ENCODE peak calls at places on chromosome 3, in seven cellular contexts. A is uterus, Y is cardiac muscle cell, E is DND-41, I is fibroblast of the aortic adventitia, N is mucosa of descending colon, X is AG09309. L is an unnamed sample.

GRCh38 chr3:194861375-194861774 is 175.7 kb downstream of the FAM43A start:
- DNase-seq in A (no peak), Y (no peak), E (no peak), I (no peak), N (no peak), X (no peak), L (no peak)

GRCh38 chr3:101836907-101837598 is 12.3 kb upstream of the NFKBIZ start:
- DNase-seq in A (no peak), Y (no peak), E (no peak), I (peak), N (no peak), X (no peak), L (peak)

GRCh38 chr3:123370819-123371218 is 78.1 kb downstream of the ADCY5 start:
- DNase-seq in A (no peak), Y (no peak), E (no peak), I (no peak), N (no peak), X (no peak), L (no peak)

GRCh38 chr3:32401541-32402052 is 9.9 kb downstream of the CMTM7 start:
- DNase-seq in A (peak), Y (peak), E (no peak), I (peak), N (peak), X (no peak), L (peak)

GRCh38 chr3:102419786-102420185 is 15.0 kb upstream of the ZPLD1 start:
- DNase-seq in A (no peak), Y (no peak), E (no peak), I (no peak), N (no peak), X (no peak), L (no peak)

GRCh38 chr3:73563896-73564582 is 60.7 kb downstream of the PDZRN3 start:
- DNase-seq in A (no peak), Y (no peak), E (no peak), I (peak), N (no peak), X (no peak), L (peak)

GRCh38 chr3:67947808-67948508 is 293.5 kb upstream of the SUCLG2 start:
- DNase-seq in A (no peak), Y (no peak), E (peak), I (no peak), N (no peak), X (no peak), L (no peak)

GRCh38 chr3:59273976-59274375 is 224.2 kb upstream of the CFAP20DC start:
- DNase-seq in A (no peak), Y (no peak), E (no peak), I (peak), N (no peak), X (peak), L (peak)

GRCh38 chr3:104359546-104359945 is 1007.2 kb upstream of the ALCAM start:
- DNase-seq in A (no peak), Y (peak), E (no peak), I (peak), N (no peak), X (peak), L (peak)

GRCh38 chr3:149969110-149969944 is 1.4 kb downstream of the PFN2 start:
- DNase-seq in A (peak), Y (peak), E (no peak), I (peak), N (no peak), X (no peak), L (peak)

GRCh38 chr3:141114179-141114745 is 63.1 kb downstream of the SPSB4 start:
- DNase-seq in A (no peak), Y (no peak), E (no peak), I (no peak), N (no peak), X (no peak), L (no peak)

GRCh38 chr3:28399196-28399595 is 50.6 kb upstream of the AZI2 start:
- DNase-seq in A (no peak), Y (no peak), E (no peak), I (no peak), N (no peak), X (no peak), L (no peak)

GRCh38 chr3:58102371-58102750 is 94.1 kb downstream of the FLNB start:
- DNase-seq in A (no peak), Y (no peak), E (no peak), I (peak), N (no peak), X (no peak), L (no peak)

GRCh38 chr3:174126990-174127758 is 729.6 kb downstream of the NLGN1 start:
- DNase-seq in A (no peak), Y (no peak), E (no peak), I (peak), N (no peak), X (no peak), L (no peak)

GRCh38 chr3:69803871-69804270 is 64.6 kb downstream of the MITF start:
- DNase-seq in A (no peak), Y (no peak), E (no peak), I (no peak), N (no peak), X (no peak), L (no peak)
- TF ChIP-seq CTCF in A (no peak), Y (no peak), E (no peak), I (no peak), N (no peak), X (no peak), L (no peak)

GRCh38 chr3:64267774-64268604 is 42.7 kb upstream of the PRICKLE2 start:
- DNase-seq in A (peak), Y (peak), E (no peak), I (peak), N (peak), X (peak), L (peak)

GRCh38 chr3:64266983-64267382 is 41.7 kb upstream of the PRICKLE2 start:
- DNase-seq in A (no peak), Y (no peak), E (no peak), I (peak), N (no peak), X (no peak), L (peak)

GRCh38 chr3:64264491-64265109 is 39.3 kb upstream of the PRICKLE2 start:
- DNase-seq in A (no peak), Y (no peak), E (no peak), I (peak), N (no peak), X (no peak), L (peak)

GRCh38 chr3:64268926-64269325 is 43.7 kb upstream of the PRICKLE2 start:
- DNase-seq in A (no peak), Y (no peak), E (no peak), I (no peak), N (no peak), X (no peak), L (no peak)

GRCh38 chr3:64266065-64266874 is 41.0 kb upstream of the PRICKLE2 start:
- DNase-seq in A (peak), Y (no peak), E (no peak), I (peak), N (no peak), X (peak), L (peak)
- H3K4me3 ChIP-seq in A (peak), Y (peak), E (no peak), I (peak), N (no peak), X (peak), L (peak)

GRCh38 chr3:107985496-107985895 is 105.3 kb downstream of the CD47 start:
- DNase-seq in A (no peak), Y (no peak), E (peak), I (no peak), N (no peak), X (no peak), L (no peak)

GRCh38 chr3:107982165-107982564 is 108.7 kb downstream of the CD47 start:
- DNase-seq in A (no peak), Y (no peak), E (no peak), I (no peak), N (no peak), X (no peak), L (no peak)

GRCh38 chr3:107986505-107986904 is 104.3 kb downstream of the CD47 start:
- DNase-seq in A (no peak), Y (no peak), E (no peak), I (peak), N (no peak), X (no peak), L (peak)

GRCh38 chr3:107981471-107982111 is 109.2 kb downstream of the CD47 start:
- DNase-seq in A (no peak), Y (peak), E (no peak), I (peak), N (peak), X (no peak), L (no peak)

GRCh38 chr3:107983247-107983646 is 107.6 kb downstream of the CD47 start:
- DNase-seq in A (no peak), Y (no peak), E (no peak), I (no peak), N (no peak), X (no peak), L (no peak)
- TF ChIP-seq CTCF in A (no peak), Y (no peak), E (no peak), I (no peak), N (no peak), X (no peak), L (no peak)

DNA sequence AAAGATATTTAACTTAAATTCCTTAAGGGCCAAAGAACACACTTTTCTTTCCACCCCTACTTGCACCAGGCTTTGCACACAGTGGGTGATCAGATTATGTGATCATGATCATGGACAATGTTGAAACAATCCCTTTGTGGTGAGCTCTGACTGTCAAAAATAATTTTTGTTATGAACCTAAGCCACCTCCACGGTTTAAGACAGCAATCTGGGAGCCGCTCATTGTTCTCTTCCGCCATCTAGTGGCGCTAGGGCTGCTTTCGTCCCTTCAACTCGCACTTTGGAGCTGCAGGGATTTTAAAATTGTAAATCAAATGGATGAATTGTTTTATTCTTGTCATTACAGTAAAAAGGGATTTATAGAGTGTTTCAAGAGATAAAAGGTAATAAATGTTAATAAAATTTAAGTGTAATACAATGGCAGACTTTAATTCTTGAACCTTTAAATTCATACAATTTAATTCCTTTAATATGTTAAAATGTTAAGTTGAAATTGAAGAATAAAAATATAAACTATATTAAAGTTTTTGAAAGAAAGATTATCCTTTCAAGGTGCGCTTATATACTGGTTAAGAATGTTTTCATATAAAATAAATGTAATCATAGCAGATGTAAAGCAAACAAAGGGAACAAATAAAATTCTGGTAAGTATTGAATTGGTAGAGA is 45.3 kb upstream of the ARL6 start:
- DNase-seq in A (peak), Y (peak), E (peak), I (peak), N (peak), X (no peak), L (peak)
- H3K4me3 ChIP-seq in A (no peak), Y (no peak), E (no peak), I (peak), N (no peak), X (no peak), L (peak)

DNA sequence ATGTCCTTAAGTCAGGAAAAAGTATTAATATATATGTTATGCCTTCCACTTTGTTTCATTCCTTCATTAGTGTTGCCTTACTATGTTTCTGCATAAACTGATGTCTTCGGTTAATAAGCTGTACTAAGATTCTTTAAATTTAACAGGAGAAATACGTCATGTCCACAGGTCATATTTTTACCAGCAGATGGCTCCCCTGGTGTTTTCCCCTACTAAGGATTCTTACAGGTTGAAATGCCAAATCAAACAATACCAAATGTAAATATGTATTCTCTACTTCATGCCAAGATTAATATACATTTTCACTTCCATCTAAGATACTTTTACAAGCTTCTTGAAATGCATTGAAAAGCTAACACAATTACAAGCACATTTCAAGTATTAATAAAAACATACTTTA is 1602.1 kb downstream of the SI start:
- DNase-seq in A (no peak), Y (peak), E (no peak), I (no peak), N (no peak), X (no peak), L (peak)
- TF ChIP-seq CTCF in A (no peak), Y (no peak), E (peak), I (no peak), N (no peak), X (no peak), L (peak)

GRCh38 chr3:121463745-121464144 is 82.0 kb downstream of the POLQ start:
- DNase-seq in A (no peak), Y (no peak), E (no peak), I (no peak), N (no peak), X (no peak), L (no peak)

GRCh38 chr3:121467085-121467484 is 78.7 kb downstream of the POLQ start:
- DNase-seq in A (no peak), Y (no peak), E (no peak), I (no peak), N (no peak), X (no peak), L (no peak)

DNA sequence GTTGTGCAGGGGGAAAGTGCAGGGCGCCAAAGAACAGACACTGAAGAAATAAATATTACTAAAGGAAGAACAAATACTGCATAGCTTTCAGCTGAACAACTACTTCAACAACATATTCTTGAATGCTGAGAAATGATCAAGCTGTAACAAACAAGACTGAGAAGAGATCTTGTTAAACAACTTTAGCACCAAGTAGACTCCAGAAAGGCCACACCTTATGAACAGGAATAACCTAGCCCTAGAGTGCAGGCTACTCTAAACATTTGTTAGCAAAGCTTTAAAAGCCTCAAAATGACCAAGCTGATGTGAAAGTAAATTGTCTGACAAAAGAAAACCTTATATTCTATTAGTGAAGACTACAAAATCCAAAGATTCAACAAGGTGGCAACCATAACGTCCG is 83.2 kb downstream of the POLQ start:
- DNase-seq in A (no peak), Y (no peak), E (no peak), I (no peak), N (no peak), X (no peak), L (no peak)
- H3K4me3 ChIP-seq in A (no peak), Y (no peak), E (no peak), I (no peak), N (no peak), X (no peak), L (no peak)

GRCh38 chr3:168053115-168053514 is 42.6 kb downstream of the GOLIM4 start:
- DNase-seq in A (no peak), Y (no peak), E (no peak), I (no peak), N (no peak), X (no peak), L (peak)
- TF ChIP-seq CTCF in A (no peak), Y (peak), E (no peak), I (peak), N (no peak), X (peak), L (peak)

GRCh38 chr3:36258381-36258780 is 121.9 kb upstream of the STAC start:
- DNase-seq in A (no peak), Y (no peak), E (no peak), I (no peak), N (no peak), X (no peak), L (no peak)

GRCh38 chr3:36257117-36257516 is 123.2 kb upstream of the STAC start:
- DNase-seq in A (no peak), Y (no peak), E (no peak), I (no peak), N (no peak), X (no peak), L (no peak)

GRCh38 chr3:36259580-36259979 is 120.7 kb upstream of the STAC start:
- DNase-seq in A (no peak), Y (peak), E (no peak), I (no peak), N (no peak), X (no peak), L (no peak)
- H3K4me3 ChIP-seq in A (no peak), Y (no peak), E (no peak), I (no peak), N (no peak), X (no peak), L (no peak)

DNA sequence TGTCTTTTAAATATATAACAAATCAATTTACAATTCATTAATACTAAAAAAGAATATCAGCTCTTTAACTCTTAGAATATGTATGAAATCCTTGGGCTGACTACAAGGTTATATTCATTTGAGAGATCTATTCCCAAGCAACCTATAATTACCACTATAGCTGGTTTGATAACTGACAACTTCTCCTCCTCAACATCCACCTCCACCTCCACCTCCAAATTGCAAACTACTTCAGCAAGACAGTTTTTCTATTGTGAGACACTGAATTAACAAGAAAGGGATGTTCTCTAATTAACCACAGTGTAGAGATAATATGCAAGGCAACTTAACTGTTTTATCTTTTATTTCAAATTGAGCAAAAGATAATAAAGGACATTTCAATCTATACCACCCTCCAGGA is 284.8 kb upstream of the ARL6 start:
- DNase-seq in A (no peak), Y (no peak), E (no peak), I (no peak), N (no peak), X (no peak), L (no peak)
- TF ChIP-seq CTCF in A (no peak), Y (no peak), E (no peak), I (no peak), N (no peak), X (no peak), L (no peak)

GRCh38 chr3:14438929-14439328 is 36.5 kb downstream of the SLC6A6 start:
- DNase-seq in A (no peak), Y (no peak), E (no peak), I (no peak), N (no peak), X (no peak), L (no peak)
- H3K4me3 ChIP-seq in A (no peak), Y (no peak), E (no peak), I (no peak), N (no peak), X (no peak), L (no peak)